ENCODE peak calls at places on chromosomes 13 and 19, in seven cellular contexts. X, K, N, A, L, G and J are unnamed samples.
A peak's percentile ranks its signal among the peaks of the same experiment; 100 is the strongest.

GRCh38 chr13:100024023-100024422 is 42.4 kb downstream of the ZIC2 start:
- DNase-seq in X (no peak), K (no peak), N (no peak), A (no peak), L (no peak), G (no peak), J (peak; percentile 53)

GRCh38 chr13:111946214-111946613 is 120.7 kb upstream of the SOX1 start:
- DNase-seq in X (no peak), K (no peak), N (no peak), A (no peak), L (no peak), G (no peak), J (no peak)

GRCh38 chr13:66558511-66558910 is 671.6 kb downstream of the PCDH9 start:
- DNase-seq in X (no peak), K (peak; percentile 33), N (peak; percentile 30), A (no peak), L (no peak), G (peak; percentile 21), J (peak; percentile 58)

GRCh38 chr19:44025217-44025936 is at the start of gene ZNF222:
- DNase-seq in X (peak; percentile 77), K (peak; percentile 83), N (peak; percentile 92), A (peak; percentile 96), L (peak; percentile 91), G (peak; percentile 93), J (peak; percentile 92)

GRCh38 chr19:32351807-32352630 is 6.6 kb downstream of the ZNF507 start:
- DNase-seq in X (peak; percentile 83), K (no peak), N (peak; percentile 69), A (peak; percentile 64), L (no peak), G (peak; percentile 72), J (peak; percentile 75)

GRCh38 chr13:98221234-98221633 is 44.2 kb upstream of the RNF113B start:
- DNase-seq in X (no peak), K (no peak), N (no peak), A (no peak), L (no peak), G (no peak), J (no peak)

GRCh38 chr19:29690842-29691241 is 24.2 kb downstream of the C19orf12 start:
- DNase-seq in X (peak; percentile 53), K (peak; percentile 37), N (peak; percentile 49), A (peak; percentile 65), L (peak; percentile 83), G (peak; percentile 66), J (peak; percentile 61)

GRCh38 chr13:100182894-100183490 is 94.1 kb downstream of the PCCA start:
- DNase-seq in X (no peak), K (no peak), N (no peak), A (no peak), L (no peak), G (no peak), J (no peak)

GRCh38 chr13:79686441-79686840 is 205.5 kb downstream of the NDFIP2 start:
- DNase-seq in X (no peak), K (no peak), N (peak; percentile 5), A (peak; percentile 11), L (no peak), G (peak; percentile 56), J (no peak)

GRCh38 chr13:99063952-99064351 is 86.1 kb upstream of the DOCK9 start:
- DNase-seq in X (no peak), K (no peak), N (peak; percentile 35), A (peak; percentile 37), L (no peak), G (peak; percentile 61), J (no peak)

GRCh38 chr13:52033039-52033438 is 8.5 kb downstream of the UTP14C start:
- DNase-seq in X (no peak), K (no peak), N (no peak), A (no peak), L (no peak), G (no peak), J (no peak)

GRCh38 chr13:38821753-38822551 is 135.1 kb downstream of the FREM2 start:
- DNase-seq in X (no peak), K (no peak), N (no peak), A (peak; percentile 14), L (no peak), G (no peak), J (no peak)
- H2AFZ ChIP-seq in X (no peak overlapping the region), K (no peak overlapping the region), N (no peak overlapping the region), A (peak overlapping the region; percentile 30), L (no peak overlapping the region), G (no peak overlapping the region), J (peak overlapping the region; percentile 2)

DNA sequence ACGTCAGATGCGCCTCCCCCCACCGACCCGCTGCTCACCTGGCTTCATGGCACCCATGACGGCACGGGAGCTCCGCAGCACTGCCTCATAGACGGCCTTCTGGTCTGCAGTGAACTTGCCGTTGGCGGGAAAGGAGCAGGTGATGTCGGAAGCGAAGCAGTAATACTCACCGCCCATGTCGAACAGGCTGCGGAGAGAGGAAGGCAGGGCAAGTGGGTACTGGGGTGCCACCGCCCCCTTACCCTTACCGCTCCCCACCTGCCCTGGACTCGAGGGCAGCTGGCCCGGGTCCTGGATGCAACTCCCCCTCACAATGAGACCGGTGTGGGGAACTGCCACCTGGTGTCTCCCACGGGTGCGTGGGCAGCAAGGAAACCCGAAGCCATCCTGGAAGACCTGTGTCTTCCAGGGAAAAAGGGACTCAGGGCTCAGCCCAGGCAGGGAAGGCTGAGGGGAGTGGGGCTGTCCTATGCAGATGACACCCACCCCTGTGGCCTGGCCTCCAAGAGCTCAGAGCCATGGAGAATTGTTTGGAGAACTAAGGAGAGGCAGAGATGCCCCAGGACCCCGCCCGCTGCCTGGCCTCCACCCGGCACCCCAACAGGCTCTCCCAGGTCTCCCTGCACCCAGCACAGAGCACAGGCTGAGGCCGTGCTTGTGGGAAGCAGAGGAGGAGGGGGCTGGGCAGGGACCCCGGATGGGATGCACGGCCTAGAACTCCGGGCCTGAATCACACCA is 28.3 kb downstream of the CEBPG start:
- DNase-seq in X (no peak), K (no peak), N (no peak), A (no peak), L (no peak), G (no peak), J (peak; percentile 72)
- H2AFZ ChIP-seq in X (no peak overlapping the region), K (no peak overlapping the region), N (no peak overlapping the region), A (no peak overlapping the region), L (no peak overlapping the region), G (no peak overlapping the region), J (no peak overlapping the region)

GRCh38 chr19:383040-383439 is 25.9 kb downstream of the C2CD4C start:
- DNase-seq in X (no peak), K (no peak), N (no peak), A (no peak), L (no peak), G (no peak), J (peak; percentile 19)
- H2AFZ ChIP-seq in X (no peak overlapping the region), K (no peak overlapping the region), N (peak overlapping the region; percentile 71), A (no peak overlapping the region), L (no peak overlapping the region), G (no peak overlapping the region), J (no peak overlapping the region)

DNA sequence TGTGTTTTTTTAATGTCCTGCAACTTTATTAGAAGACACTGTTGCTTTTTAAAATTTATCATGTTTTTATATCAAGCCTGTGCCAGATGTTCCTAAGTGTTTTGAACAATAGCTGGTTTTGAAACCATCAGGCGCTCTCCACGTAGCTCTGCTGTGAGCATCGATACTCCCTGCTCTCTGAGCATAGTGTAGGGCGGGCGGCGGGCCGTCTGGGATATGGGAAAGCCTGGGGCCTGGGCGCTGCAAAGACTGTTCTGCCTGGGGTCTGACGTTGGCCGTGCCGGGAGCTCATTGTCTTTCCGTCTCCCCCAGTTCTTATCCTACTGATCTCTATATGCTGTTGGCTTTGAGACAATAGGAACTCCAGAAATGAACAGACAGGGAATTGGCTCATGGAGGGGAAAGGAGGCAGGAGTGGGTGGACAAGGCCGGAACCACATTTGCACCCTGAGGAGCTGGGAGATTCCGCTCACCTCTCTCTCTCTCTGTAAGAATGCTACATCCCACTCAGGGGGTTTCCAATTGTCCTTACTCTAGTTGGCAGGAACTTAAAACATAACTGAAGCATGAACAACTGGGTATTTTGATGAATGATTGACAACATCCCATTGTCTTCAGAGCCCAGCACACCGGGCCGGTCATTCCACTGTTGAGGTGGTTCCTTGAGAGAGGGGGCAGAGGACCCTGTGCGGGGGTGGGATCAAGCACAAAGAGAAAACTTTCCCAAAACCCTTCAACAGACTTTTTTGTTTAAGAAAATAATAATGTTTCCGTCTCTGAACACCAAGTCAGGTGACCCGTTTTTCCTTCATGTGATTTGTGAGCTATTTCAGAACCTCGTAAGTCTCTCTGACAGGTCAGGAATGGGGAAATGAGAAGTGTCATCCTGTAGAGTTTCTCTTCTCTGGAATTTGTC is 64.7 kb downstream of the COL4A2 start:
- DNase-seq in X (no peak), K (no peak), N (peak; percentile 50), A (no peak), L (no peak), G (no peak), J (no peak)
- H2AFZ ChIP-seq in X (no peak overlapping the region), K (no peak overlapping the region), N (no peak overlapping the region), A (no peak overlapping the region), L (no peak overlapping the region), G (no peak overlapping the region), J (no peak overlapping the region)

GRCh38 chr19:2269244-2270156 is 12.5 kb downstream of the PEAK3 start:
- DNase-seq in X (peak; percentile 77), K (peak; percentile 98), N (peak; percentile 93), A (peak; percentile 96), L (peak; percentile 96), G (peak; percentile 96), J (peak; percentile 100)
- H2AFZ ChIP-seq in X (peak overlapping the region; percentile 73), K (no peak overlapping the region), N (peak overlapping the region; percentile 96), A (peak overlapping the region; percentile 83), L (no peak overlapping the region), G (no peak overlapping the region), J (no peak overlapping the region)